ENCODE peak calls at places on chromosome 18, in four cellular contexts. R is stimulated activated CD8-positive, alpha-beta memory T cell treated with anti-CD3 and anti-CD28 coated beads, Interleukin-15, amount 100 ng/mL, for 4 hours; O is WTC11; J is tibial artery. N is an unnamed sample.

GRCh38 chr18:61752973-61753372 is 139.8 kb downstream of the RNF152 start:
- DNase-seq in O (no peak), J (no peak), R (no peak), N (no peak)

GRCh38 chr18:23207191-23207955 is 72.1 kb downstream of the CABLES1 start:
- DNase-seq in J (no peak), O (no peak), R (no peak), N (peak)

GRCh38 chr18:48771641-48772380 is 179.0 kb downstream of the SMAD7 start:
- DNase-seq in R (no peak), O (no peak), J (no peak), N (no peak)

GRCh38 chr18:59885579-59886163 is 14.1 kb upstream of the PMAIP1 start:
- DNase-seq in O (no peak), R (no peak), J (no peak), N (no peak)

GRCh38 chr18:8747440-8747937 is 42.1 kb downstream of the MTCL1 start:
- DNase-seq in O (no peak), J (no peak), R (no peak), N (no peak)

GRCh38 chr18:55268146-55268545 is 308.9 kb upstream of the CCDC68 start:
- DNase-seq in J (no peak), R (no peak), O (no peak), N (no peak)

GRCh38 chr18:34867520-34867919 is 157.4 kb downstream of the DTNA start:
- DNase-seq in R (no peak), J (no peak), O (peak), N (peak)

GRCh38 chr18:55731594-55732042 is 143.6 kb upstream of the TCF4 start:
- DNase-seq in O (no peak), J (no peak), R (no peak), N (no peak)

GRCh38 chr18:48278081-48278480 is 131.1 kb downstream of the ZBTB7C start:
- DNase-seq in J (no peak), R (no peak), O (no peak), N (no peak)

GRCh38 chr18:49563130-49563540 is 1.3 kb downstream of the LIPG start:
- DNase-seq in R (no peak), J (no peak), O (no peak), N (no peak)

GRCh38 chr18:47120428-47120827 is 29.9 kb downstream of the HDHD2 start:
- DNase-seq in R (no peak), J (no peak), O (no peak), N (no peak)

GRCh38 chr18:47036927-47037605 is 1.6 kb upstream of the ELOA2 start:
- DNase-seq in J (no peak), R (no peak), O (no peak), N (no peak)

GRCh38 chr18:23401400-23402347 is 51.4 kb upstream of the RIOK3 start:
- DNase-seq in J (no peak), R (no peak), O (peak), N (peak)

GRCh38 chr18:55228707-55229106 is 269.4 kb upstream of the CCDC68 start:
- DNase-seq in R (no peak), J (peak), O (no peak), N (peak)

GRCh38 chr18:45566025-45566740 is 49.1 kb upstream of the SLC14A2 start:
- DNase-seq in O (no peak), R (no peak), J (peak), N (no peak)

GRCh38 chr18:72107647-72108046 is 436.5 kb downstream of the CBLN2 start:
- DNase-seq in J (no peak), O (peak), R (no peak), N (peak)

GRCh38 chr18:8517276-8517675 is 92.0 kb upstream of the RAB12 start:
- DNase-seq in O (no peak), R (no peak), J (peak), N (no peak)

GRCh38 chr18:41873730-41874129 is 81.3 kb upstream of the PIK3C3 start:
- DNase-seq in R (no peak), J (no peak), O (no peak), N (no peak)

GRCh38 chr18:21979171-21979560 is 190.2 kb upstream of the GATA6 start:
- DNase-seq in O (no peak), R (no peak), J (no peak), N (no peak)

GRCh38 chr18:49456794-49457193 is 3.7 kb downstream of the DYM start:
- DNase-seq in R (no peak), O (no peak), J (no peak), N (no peak)

GRCh38 chr18:36212978-36213303 is 25.6 kb downstream of the MOCOS start:
- DNase-seq in R (no peak), O (no peak), J (no peak), N (no peak)

GRCh38 chr18:21853020-21853419 is 112.4 kb downstream of the MIB1 start:
- DNase-seq in J (no peak), R (no peak), O (no peak), N (peak)

GRCh38 chr18:44742126-44742525 is 61.4 kb downstream of the SETBP1 start:
- DNase-seq in J (no peak), O (no peak), R (no peak), N (no peak)

GRCh38 chr18:78138993-78139496 is 840.6 kb upstream of the SALL3 start:
- DNase-seq in O (no peak), J (no peak), R (no peak), N (no peak)

GRCh38 chr18:37689841-37690240 is 124.2 kb upstream of the CELF4 start:
- DNase-seq in O (no peak), J (no peak), R (no peak), N (no peak)

GRCh38 chr18:13272411-13272810 is 53.9 kb downstream of the LDLRAD4 start:
- DNase-seq in O (no peak), R (no peak), J (no peak), N (no peak)

GRCh38 chr18:47968006-47968676 is 37.7 kb upstream of the SMAD2 start:
- DNase-seq in J (no peak), R (no peak), O (peak), N (peak)

GRCh38 chr18:61606068-61606660 is 272.9 kb downstream of the CDH20 start:
- DNase-seq in R (no peak), O (peak), J (no peak), N (peak)

N was measured in GM23338.